ENCODE peak calls at places on chromosomes 12 and 14, in eight cellular contexts. T is transverse colon; Y is left lung; E is CD8-positive, alpha-beta memory T cell; P is BE2C; V is heart left ventricle; K is A549; N is tibial artery. L is an unnamed sample. For H3K4me1, the result is how much of the 10 kb centered on the place peaks cover.

GRCh38 chr14:35898217-35898775 is 72.2 kb downstream of the BRMS1L start:
- DNase-seq in V (no peak), K (no peak), T (no peak), Y (no peak), P (no peak), E (no peak), N (no peak), L (no peak)

GRCh38 chr12:107459649-107460048 is 225.9 kb upstream of the PWP1 start:
- DNase-seq in Y (no peak), E (no peak), K (no peak), N (no peak), V (no peak), P (no peak), T (no peak), L (no peak)

GRCh38 chr12:124381454-124382207 is 86.7 kb downstream of the RFLNA start:
- DNase-seq in K (peak), P (no peak), T (peak), Y (peak), V (peak), N (peak), E (no peak), L (peak)

GRCh38 chr12:47458273-47458672 is 247.6 kb downstream of the RPAP3 start:
- DNase-seq in P (no peak), T (no peak), V (no peak), N (no peak), K (peak), Y (no peak), E (no peak), L (no peak)

GRCh38 chr14:39988939-39989338 is 556.7 kb upstream of the FBXO33 start:
- DNase-seq in N (no peak), T (no peak), Y (no peak), P (no peak), V (no peak), K (no peak), E (no peak), L (no peak)

GRCh38 chr12:122035292-122035691 is 13.6 kb downstream of the BCL7A start:
- DNase-seq in P (no peak), V (no peak), K (no peak), E (no peak), Y (no peak), N (peak), T (no peak), L (no peak)

GRCh38 chr12:1534708-1535107 is 59.7 kb downstream of the FBXL14 start:
- DNase-seq in T (peak), P (no peak), N (no peak), V (no peak), Y (no peak), E (no peak), K (no peak), L (no peak)

GRCh38 chr14:46840971-46841729 is 189.6 kb upstream of the RPL10L start:
- DNase-seq in V (no peak), N (no peak), E (no peak), T (no peak), Y (no peak), K (no peak), P (no peak), L (no peak)

GRCh38 chr14:98103705-98104104 is 1168.3 kb downstream of the BCL11B start:
- DNase-seq in T (no peak), N (no peak), Y (no peak), K (no peak), E (peak), P (no peak), V (no peak), L (no peak)

GRCh38 chr12:109518820-109519665 is 41.6 kb downstream of the UBE3B start:
- DNase-seq in N (no peak), E (peak), V (peak), Y (no peak), K (peak), P (peak), T (peak), L (peak)

GRCh38 chr12:29148958-29149690 is at the start of gene FAR2:
- DNase-seq in T (peak), P (peak), E (peak), Y (peak), K (peak), V (peak), N (peak), L (peak)

GRCh38 chr12:49298160-49298559 is 3.2 kb downstream of the PRPH start:
- DNase-seq in Y (no peak), V (no peak), N (peak), K (no peak), T (peak), E (no peak), P (peak), L (no peak)

GRCh38 chr12:1758887-1759286 is 61.5 kb upstream of the LRTM2 start:
- DNase-seq in Y (no peak), P (no peak), V (no peak), N (no peak), K (no peak), T (no peak), E (no peak), L (no peak)

GRCh38 chr14:55874785-55875184 is 243.4 kb upstream of the PELI2 start:
- DNase-seq in V (no peak), T (no peak), Y (no peak), K (no peak), N (no peak), E (no peak), P (no peak), L (no peak)

GRCh38 chr12:52903285-52903854 is 1.5 kb downstream of the KRT8 start:
- DNase-seq in N (peak), T (peak), Y (peak), K (peak), E (peak), V (peak), P (peak), L (peak)

GRCh38 chr12:93786669-93787397 is 109.7 kb downstream of the CRADD start:
- DNase-seq in E (no peak), N (no peak), T (no peak), Y (no peak), P (no peak), V (no peak), K (no peak), L (no peak)
- H3K4me1 ChIP-seq in E (under half), N (under half), T (under half), Y (under half), P (under half), V (under half), K (half or more), L (under half)

DNA sequence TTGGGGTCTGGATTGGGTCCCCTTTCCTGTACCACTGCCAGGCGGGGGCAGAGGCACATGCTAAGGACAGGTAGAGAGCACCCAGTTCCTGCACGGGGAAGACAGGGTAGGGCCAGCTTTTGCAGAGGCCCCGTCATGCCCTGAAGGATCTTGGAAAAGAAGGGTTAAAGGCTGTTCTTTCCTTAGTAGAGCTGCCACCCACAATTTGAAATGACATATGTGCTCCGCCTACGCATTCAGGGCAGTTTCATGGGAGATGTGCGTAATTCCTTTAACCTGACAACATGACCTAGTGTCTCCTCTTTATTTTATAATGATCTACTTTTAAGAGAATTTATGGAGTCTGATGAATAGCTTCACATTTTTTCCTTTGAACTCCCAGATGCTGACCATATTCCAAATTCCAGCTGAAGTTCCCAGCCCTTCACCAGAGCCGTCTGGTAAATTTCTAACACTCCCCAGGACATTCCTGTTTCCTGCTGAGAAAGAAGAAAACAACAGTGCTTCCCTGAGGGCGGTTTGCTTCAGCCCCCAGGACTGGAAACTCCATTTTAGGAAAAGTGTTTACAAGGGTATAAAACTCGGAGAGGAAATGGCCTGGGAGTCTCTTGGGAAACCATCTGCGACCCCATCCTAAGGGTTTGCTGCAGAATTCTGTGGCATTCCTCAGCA is 58.9 kb upstream of the PLEKHG3 start:
- DNase-seq in V (no peak), Y (no peak), P (no peak), K (no peak), T (no peak), N (no peak), E (no peak), L (no peak)
- H3K4me3 ChIP-seq in V (no peak), Y (no peak), P (no peak), K (no peak), T (no peak), N (no peak), E (no peak), L (no peak)

DNA sequence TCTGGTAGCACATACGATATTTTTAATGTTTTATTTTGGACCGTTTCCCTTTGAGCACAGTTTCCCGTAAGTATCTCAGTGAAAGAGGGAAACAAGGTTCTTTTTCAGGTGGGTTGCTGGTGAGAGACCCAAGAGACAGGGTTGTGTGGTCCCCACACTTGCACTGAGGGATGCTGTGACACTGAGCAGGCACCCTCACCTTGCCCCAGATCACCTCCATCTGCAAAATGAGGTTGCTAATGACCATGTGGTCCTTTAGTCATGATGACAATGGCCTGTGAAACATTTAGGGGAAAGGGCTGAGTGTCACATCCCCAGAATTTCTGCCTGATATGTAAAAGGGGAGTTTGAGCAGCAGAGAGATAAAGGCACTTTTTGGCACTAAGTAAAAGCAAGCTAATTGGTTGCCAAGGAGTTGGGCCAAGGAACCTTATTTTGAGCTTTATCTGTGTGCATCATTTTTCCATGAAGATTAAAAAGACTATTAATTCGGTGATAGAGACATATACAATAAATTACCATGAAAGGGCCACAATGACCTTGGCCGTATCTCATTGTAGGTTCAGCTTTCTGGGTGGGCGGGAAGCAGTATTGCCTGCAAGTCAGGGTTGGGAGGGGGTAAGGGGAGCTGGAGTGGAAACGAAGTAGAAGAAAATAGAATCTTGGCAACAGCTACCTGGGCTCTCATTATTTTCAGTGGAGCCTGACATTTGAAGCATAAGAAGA is 4.5 kb downstream of the CCND2 start:
- DNase-seq in E (no peak), T (no peak), P (no peak), V (no peak), K (no peak), N (no peak), Y (no peak), L (no peak)
- H3K4me1 ChIP-seq in E (half or more), T (under half), P (under half), V (half or more), K (under half), N (half or more), Y (under half), L (under half)

GRCh38 chr12:131211279-131211938 is 257.7 kb downstream of the ADGRD1 start:
- DNase-seq in K (no peak), P (no peak), N (peak), V (no peak), T (no peak), E (no peak), Y (peak), L (no peak)

GRCh38 chr12:131205534-131205933 is 251.8 kb downstream of the ADGRD1 start:
- DNase-seq in Y (no peak), V (no peak), K (no peak), N (no peak), P (no peak), T (no peak), E (no peak), L (no peak)

GRCh38 chr12:131208425-131208824 is 254.7 kb downstream of the ADGRD1 start:
- DNase-seq in V (no peak), P (no peak), Y (no peak), K (no peak), E (no peak), N (peak), T (no peak), L (no peak)

GRCh38 chr12:131210506-131211278 is 257.0 kb downstream of the ADGRD1 start:
- DNase-seq in P (no peak), T (no peak), N (no peak), K (no peak), Y (peak), V (no peak), E (no peak), L (no peak)

GRCh38 chr12:131209082-131210070 is 255.7 kb downstream of the ADGRD1 start:
- DNase-seq in Y (no peak), N (no peak), P (no peak), T (no peak), K (no peak), V (no peak), E (no peak), L (no peak)
- H3K4me3 ChIP-seq in Y (no peak), N (no peak), P (no peak), T (no peak), K (no peak), V (no peak), E (no peak), L (no peak)

DNA sequence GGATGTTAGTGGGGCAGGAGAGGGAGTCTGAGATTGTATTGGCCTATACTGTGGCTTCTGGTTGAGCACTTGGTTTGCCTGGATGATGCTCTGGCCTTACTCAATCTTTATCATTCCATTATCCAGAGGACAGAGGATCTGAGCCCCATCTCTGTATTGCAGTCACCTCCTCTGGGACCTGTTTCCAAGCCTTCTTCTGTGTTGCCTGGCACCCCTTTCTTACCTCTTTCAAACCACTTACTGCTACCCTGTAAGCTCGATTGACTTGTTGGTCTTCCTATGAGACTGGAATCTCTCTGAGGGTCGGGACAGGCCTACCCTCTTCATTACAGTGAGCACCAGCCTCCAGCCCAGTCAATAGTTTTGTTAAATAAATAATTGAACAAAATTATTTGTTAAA is 3.0 kb upstream of the FOS start:
- DNase-seq in N (no peak), T (no peak), V (no peak), E (no peak), P (no peak), Y (no peak), K (no peak), L (no peak)
- H3K4me1 ChIP-seq in N (under half), T (under half), V (under half), E (half or more), P (under half), Y (under half), K (under half), L (under half)

L was measured in right lobe of liver.